ENCODE peak calls at places on chromosomes 6 and 20, in seven cellular contexts. One of them, this sample, is unnamed.

GRCh38 chr6:31114970-31115849 is 610 bp downstream of the PSORS1C1 start:
- ATAC-seq in T-cell: peak
- ATAC-seq in HCT116: peak
- ATAC-seq in RWPE2: peak
- ATAC-seq in left colon: peak
- ATAC-seq in heart right ventricle: no peak
- ATAC-seq in pancreas: peak
- ATAC-seq in this sample: no peak

GRCh38 chr6:111076024-111076680 is 11.2 kb upstream of the SLC16A10 start:
- ATAC-seq in RWPE2: no peak
- ATAC-seq in left colon: no peak
- ATAC-seq in T-cell: no peak
- ATAC-seq in heart right ventricle: peak
- ATAC-seq in pancreas: peak
- ATAC-seq in HCT116: no peak
- ATAC-seq in this sample: peak

GRCh38 chr6:27669278-27669797 is 196.4 kb upstream of the ZNF184 start:
- ATAC-seq in heart right ventricle: no peak
- ATAC-seq in pancreas: no peak
- ATAC-seq in T-cell: no peak
- ATAC-seq in left colon: no peak
- ATAC-seq in HCT116: no peak
- ATAC-seq in RWPE2: peak
- ATAC-seq in this sample: no peak

GRCh38 chr6:1409774-1410465 is 20.5 kb downstream of the FOXF2 start:
- ATAC-seq in pancreas: no peak
- ATAC-seq in heart right ventricle: no peak
- ATAC-seq in HCT116: no peak
- ATAC-seq in left colon: no peak
- ATAC-seq in T-cell: no peak
- ATAC-seq in RWPE2: no peak
- ATAC-seq in this sample: no peak

GRCh38 chr20:63558804-63559484 is 5.0 kb downstream of the FNDC11 start:
- ATAC-seq in heart right ventricle: no peak
- ATAC-seq in RWPE2: no peak
- ATAC-seq in T-cell: no peak
- ATAC-seq in HCT116: no peak
- ATAC-seq in left colon: peak
- ATAC-seq in pancreas: no peak
- ATAC-seq in this sample: no peak

GRCh38 chr6:168129292-168130167 is 50.5 kb upstream of the FRMD1 start:
- ATAC-seq in pancreas: no peak
- ATAC-seq in heart right ventricle: no peak
- ATAC-seq in RWPE2: no peak
- ATAC-seq in T-cell: no peak
- ATAC-seq in left colon: no peak
- ATAC-seq in HCT116: no peak
- ATAC-seq in this sample: no peak

GRCh38 chr6:142671791-142672190 is 273.2 kb downstream of the HIVEP2 start:
- ATAC-seq in heart right ventricle: no peak
- ATAC-seq in HCT116: peak
- ATAC-seq in left colon: no peak
- ATAC-seq in RWPE2: no peak
- ATAC-seq in T-cell: no peak
- ATAC-seq in pancreas: no peak
- ATAC-seq in this sample: no peak

GRCh38 chr6:73665686-73666319 is 12.0 kb upstream of the SLC17A5 start:
- ATAC-seq in HCT116: peak
- ATAC-seq in heart right ventricle: no peak
- ATAC-seq in left colon: peak
- ATAC-seq in T-cell: no peak
- ATAC-seq in RWPE2: peak
- ATAC-seq in pancreas: no peak
- ATAC-seq in this sample: peak

GRCh38 chr6:41455818-41456217 is 90.4 kb upstream of the FOXP4 start:
- ATAC-seq in heart right ventricle: no peak
- ATAC-seq in T-cell: no peak
- ATAC-seq in left colon: no peak
- ATAC-seq in RWPE2: no peak
- ATAC-seq in pancreas: no peak
- ATAC-seq in HCT116: no peak
- ATAC-seq in this sample: no peak

GRCh38 chr6:55617272-55617671 is 38.3 kb upstream of the HMGCLL1 start:
- ATAC-seq in T-cell: no peak
- ATAC-seq in heart right ventricle: peak
- ATAC-seq in pancreas: peak
- ATAC-seq in left colon: no peak
- ATAC-seq in HCT116: peak
- ATAC-seq in RWPE2: peak
- ATAC-seq in this sample: peak